ENCODE peak calls at places on chromosomes 12 and 14, in four cellular contexts. E is breast epithelium, I is A549, W is IMR-90. N is an unnamed sample.

GRCh38 chr12:96249196-96250118 is 55.3 kb downstream of the ELK3 start:
- DNase-seq in E (no peak), W (peak; percentile 69), I (no peak), N (no peak)

GRCh38 chr12:104733717-104734175 is 224.3 kb downstream of the SLC41A2 start:
- DNase-seq in W (no peak), E (no peak), I (no peak), N (peak; percentile 27)

GRCh38 chr14:95128140-95128539 is 29.2 kb downstream of the DICER1 start:
- DNase-seq in I (no peak), W (no peak), E (no peak), N (no peak)

GRCh38 chr14:71202881-71203280 is 295.6 kb downstream of the PCNX1 start:
- DNase-seq in E (no peak), I (no peak), W (peak; percentile 23), N (no peak)

GRCh38 chr12:55925870-55926737 is 1.6 kb downstream of the PYM1 start:
- DNase-seq in E (no peak), I (no peak), W (no peak), N (no peak)

GRCh38 chr14:33567003-33567735 is 383.7 kb downstream of the EGLN3 start:
- DNase-seq in E (no peak), W (no peak), I (no peak), N (no peak)

GRCh38 chr14:31414190-31414833 is 6.0 kb downstream of the HEATR5A start:
- DNase-seq in W (peak; percentile 30), E (no peak), I (no peak), N (no peak)

GRCh38 chr12:3964404-3964803 is 91.2 kb upstream of the PARP11 start:
- DNase-seq in I (peak; percentile 26), W (no peak), E (no peak), N (no peak)

GRCh38 chr14:77616133-77616453 is 344 bp downstream of the SPTLC2 start:
- DNase-seq in E (no peak), I (peak; percentile 21), W (no peak), N (no peak)

GRCh38 chr14:73467800-73468199 is 9.5 kb upstream of the NUMB start:
- DNase-seq in I (no peak), E (no peak), W (peak; percentile 74), N (no peak)

GRCh38 chr12:92155733-92156132 is 10.1 kb upstream of the BTG1 start:
- DNase-seq in W (peak; percentile 46), I (no peak), E (no peak), N (no peak)

GRCh38 chr14:101563654-101564443 is 2.6 kb downstream of the DIO3 start:
- DNase-seq in E (no peak), W (no peak), I (no peak), N (no peak)

GRCh38 chr14:96249016-96249415 is 7.0 kb upstream of the BDKRB1 start:
- DNase-seq in E (no peak), W (peak; percentile 93), I (no peak), N (no peak)

GRCh38 chr12:52865090-52865944 is 16.5 kb upstream of the KRT78 start:
- DNase-seq in I (peak; percentile 94), W (peak; percentile 60), E (peak; percentile 63), N (peak; percentile 51)

GRCh38 chr12:118958520-118958919 is 22.8 kb upstream of the SRRM4 start:
- DNase-seq in I (no peak), E (no peak), W (no peak), N (no peak)

GRCh38 chr12:6345319-6346071 is 3.6 kb upstream of the TNFRSF1A start:
- DNase-seq in I (peak; percentile 90), E (no peak), W (peak; percentile 99), N (no peak)
- TF ChIP-seq POLR2A in I (no peak), E (no peak), W (no peak), N (no peak)

GRCh38 chr12:131087302-131087818 is 133.7 kb downstream of the ADGRD1 start:
- DNase-seq in W (no peak), E (no peak), I (no peak), N (no peak)
- H3K4me1 ChIP-seq in W (no peaks in the 10 kb centered on the region), E (no peaks in the 10 kb centered on the region), I (peaks cover 6% of the 10 kb centered on the region), N (no peaks in the 10 kb centered on the region)

GRCh38 chr12:109833307-109834189 is at the start of gene TRPV4:
- DNase-seq in E (no peak), I (no peak), W (peak; percentile 23), N (no peak)
- TF ChIP-seq POLR2A in E (no peak), I (no peak), W (no peak), N (peak; percentile 39)

GRCh38 chr12:11786638-11787365 is 137.3 kb downstream of the ETV6 start:
- DNase-seq in E (no peak), W (no peak), I (no peak), N (no peak)
- H3K4me1 ChIP-seq in E (no peaks in the 10 kb centered on the region), W (no peaks in the 10 kb centered on the region), I (no peaks in the 10 kb centered on the region), N (no peaks in the 10 kb centered on the region)

DNA sequence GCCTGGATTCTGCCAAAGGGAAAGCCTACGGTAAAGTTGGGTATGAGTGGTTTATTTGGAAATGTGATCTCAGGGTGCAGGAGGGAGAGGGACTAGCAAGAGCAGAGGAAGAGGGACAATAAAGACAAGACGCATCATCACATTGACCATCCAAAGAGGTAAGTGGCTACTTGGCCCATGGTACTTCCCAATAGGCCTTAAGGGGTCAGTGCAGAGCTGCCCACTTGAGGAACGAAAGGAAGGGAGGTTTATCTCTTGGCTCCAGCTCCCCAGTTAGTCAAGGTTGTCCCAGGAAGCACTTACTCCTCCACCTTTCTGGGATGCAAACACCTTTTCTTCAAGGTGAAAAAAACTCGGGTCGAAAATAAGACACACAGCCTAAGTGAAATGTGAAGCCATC is 323.9 kb downstream of the TMEM132D start:
- DNase-seq in E (no peak), W (no peak), I (no peak), N (no peak)
- TF ChIP-seq POLR2A in E (no peak), W (no peak), I (no peak), N (no peak)

GRCh38 chr14:98932436-98933325 is 339.3 kb downstream of the BCL11B start:
- DNase-seq in I (no peak), W (no peak), E (no peak), N (no peak)
- H3K4me1 ChIP-seq in I (no peaks in the 10 kb centered on the region), W (no peaks in the 10 kb centered on the region), E (no peaks in the 10 kb centered on the region), N (no peaks in the 10 kb centered on the region)

GRCh38 chr14:75985618-75986438 is at the start of gene IFT43:
- DNase-seq in E (peak; percentile 86), I (peak; percentile 85), W (peak; percentile 74), N (peak; percentile 93)
- TF ChIP-seq POLR2A in E (no peak), I (peak; percentile 30), W (no peak), N (peak; percentile 71)

GRCh38 chr12:89392401-89392800 is 40.1 kb upstream of the DUSP6 start:
- DNase-seq in W (no peak), I (no peak), E (no peak), N (no peak)
- H3K4me1 ChIP-seq in W (peaks cover 9% of the 10 kb centered on the region), I (peaks cover 22% of the 10 kb centered on the region), E (no peaks in the 10 kb centered on the region), N (no peaks in the 10 kb centered on the region)

N was measured in prostate gland.